ENCODE peak calls at places on chromosomes 12 and 14, in six cellular contexts. G is CD8-positive, alpha-beta memory T cell; T is mucosa of descending colon; W is tibial artery; B is choroid plexus epithelial cell; H is WERI-Rb-1. R is an unnamed sample.

GRCh38 chr12:92062539-92063493 is 82.8 kb downstream of the BTG1 start:
- DNase-seq in G (no peak), T (no peak), W (no peak), B (no peak), H (no peak), R (no peak)

GRCh38 chr12:11961686-11962085 is 109.1 kb upstream of the BCL2L14 start:
- DNase-seq in G (no peak), T (no peak), W (no peak), B (no peak), H (no peak), R (no peak)

GRCh38 chr12:91811481-91812287 is 334.0 kb downstream of the BTG1 start:
- DNase-seq in G (peak), T (peak), W (peak), B (peak), H (peak), R (peak)

GRCh38 chr14:21025374-21026151 is 702 bp upstream of the NDRG2 start:
- DNase-seq in G (no peak), T (peak), W (peak), B (peak), H (no peak), R (no peak)

GRCh38 chr14:61472025-61472672 is 150.8 kb downstream of the PRKCH start:
- DNase-seq in G (peak), T (no peak), W (no peak), B (peak), H (no peak), R (no peak)

GRCh38 chr14:93638790-93639189 is 149.5 kb downstream of the PRIMA1 start:
- DNase-seq in G (no peak), T (no peak), W (no peak), B (no peak), H (no peak), R (no peak)

GRCh38 chr12:16939871-16940306 is 333.9 kb upstream of the LMO3 start:
- DNase-seq in G (no peak), T (peak), W (no peak), B (peak), H (peak), R (peak)

GRCh38 chr12:52992699-52993557 is 13.3 kb upstream of the EIF4B start:
- DNase-seq in G (no peak), T (no peak), W (no peak), B (peak), H (no peak), R (peak)

GRCh38 chr14:92684801-92685560 is 63.4 kb downstream of the LGMN start:
- DNase-seq in G (no peak), T (no peak), W (no peak), B (no peak), H (no peak), R (no peak)

GRCh38 chr12:10213168-10214130 is 772 bp downstream of the GABARAPL1 start:
- DNase-seq in G (peak), T (peak), W (peak), B (peak), H (peak), R (peak)

DNA sequence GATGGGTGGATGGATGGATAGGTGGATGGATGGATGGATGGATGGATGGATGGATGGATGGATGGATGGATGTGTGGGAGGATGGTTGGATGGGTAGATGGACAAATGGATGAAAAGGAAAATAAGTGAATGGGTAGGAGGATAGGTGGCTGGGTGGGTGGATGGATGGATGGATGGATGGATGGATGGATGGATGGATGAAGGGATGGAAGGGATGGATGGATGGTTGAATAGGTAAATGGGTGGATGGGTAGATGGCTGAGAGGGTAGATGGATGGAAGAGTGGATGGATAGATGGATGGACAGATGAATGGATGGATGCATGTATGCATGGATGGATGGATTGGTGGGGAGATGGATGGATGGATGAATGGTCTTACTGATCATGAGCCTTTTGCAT is 36.5 kb downstream of the MAP1LC3B2 start:
- DNase-seq in G (no peak), T (no peak), W (no peak), B (no peak), H (no peak), R (no peak)
- H3K4me3 ChIP-seq in G (no peak), T (no peak), W (no peak), B (no peak), H (no peak), R (no peak)

GRCh38 chr12:57896437-57897201 is 44.7 kb upstream of the ATP23 start:
- DNase-seq in G (no peak), T (peak), W (peak), B (peak), H (peak), R (peak)
- H3K4me3 ChIP-seq in G (peak), T (peak), W (peak), B (peak), H (peak), R (peak)

GRCh38 chr12:130965214-130965613 is 11.5 kb downstream of the ADGRD1 start:
- DNase-seq in G (no peak), T (no peak), W (no peak), B (no peak), H (no peak), R (no peak)
- H3K4me3 ChIP-seq in G (no peak), T (no peak), W (no peak), B (no peak), H (no peak), R (no peak)

DNA sequence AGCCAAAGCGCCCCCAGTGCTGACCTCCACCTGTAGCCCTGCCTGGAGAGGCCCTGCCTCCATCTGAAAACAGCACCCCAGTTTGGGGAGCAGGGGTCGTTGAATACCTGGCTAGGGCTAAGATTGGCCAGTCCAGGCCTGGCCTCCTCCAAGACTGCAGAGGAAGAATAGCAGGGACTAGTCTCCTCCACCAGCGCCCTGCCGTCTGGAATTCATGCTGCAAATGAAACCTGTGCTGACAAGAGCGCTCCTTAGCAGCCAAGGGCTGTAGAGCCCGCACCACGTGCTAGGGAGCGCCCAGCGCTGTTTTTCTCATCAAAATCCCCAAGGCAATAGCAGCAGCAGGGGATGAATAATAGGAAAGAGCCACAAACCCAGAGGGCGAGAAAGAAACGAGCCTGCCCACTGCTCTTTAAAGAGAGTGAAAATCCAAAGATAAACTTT is 3.4 kb downstream of the COL2A1 start:
- DNase-seq in G (no peak), T (no peak), W (peak), B (peak), H (no peak), R (peak)
- H3K4me3 ChIP-seq in G (no peak), T (no peak), W (peak), B (peak), H (peak), R (peak)

GRCh38 chr12:94689646-94690036 is 39.3 kb upstream of the TMCC3 start:
- DNase-seq in G (no peak), T (no peak), W (no peak), B (no peak), H (no peak), R (no peak)
- H3K4me3 ChIP-seq in G (no peak), T (no peak), W (peak), B (no peak), H (no peak), R (no peak)

GRCh38 chr12:126895946-126896520 is 1370.9 kb upstream of the TMEM132C start:
- DNase-seq in G (no peak), T (no peak), W (no peak), B (no peak), H (no peak), R (no peak)
- H3K4me3 ChIP-seq in G (no peak), T (no peak), W (no peak), B (no peak), H (no peak), R (no peak)

DNA sequence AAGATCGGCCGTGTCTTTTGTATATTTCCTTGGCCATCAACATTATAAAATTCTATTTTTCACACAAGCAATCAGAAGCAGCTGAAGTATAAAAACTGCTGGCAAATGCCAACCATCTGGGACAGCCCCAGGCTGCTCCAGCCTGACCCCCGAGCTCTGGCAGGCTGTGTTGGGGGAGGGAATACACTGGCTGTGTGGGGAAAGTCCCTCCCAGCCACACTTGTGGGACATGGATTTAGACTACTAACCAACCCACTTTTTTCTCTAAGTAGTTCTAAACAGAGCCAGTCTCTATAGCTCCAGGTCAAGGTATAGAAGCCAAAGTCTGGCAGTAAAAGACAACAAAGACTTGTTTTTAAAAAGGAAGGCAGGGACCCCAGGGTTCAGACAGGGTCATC is 13.6 kb downstream of the POMT2 start:
- DNase-seq in G (no peak), T (peak), W (no peak), B (peak), H (peak), R (peak)
- H3K4me3 ChIP-seq in G (no peak), T (no peak), W (no peak), B (no peak), H (no peak), R (no peak)

DNA sequence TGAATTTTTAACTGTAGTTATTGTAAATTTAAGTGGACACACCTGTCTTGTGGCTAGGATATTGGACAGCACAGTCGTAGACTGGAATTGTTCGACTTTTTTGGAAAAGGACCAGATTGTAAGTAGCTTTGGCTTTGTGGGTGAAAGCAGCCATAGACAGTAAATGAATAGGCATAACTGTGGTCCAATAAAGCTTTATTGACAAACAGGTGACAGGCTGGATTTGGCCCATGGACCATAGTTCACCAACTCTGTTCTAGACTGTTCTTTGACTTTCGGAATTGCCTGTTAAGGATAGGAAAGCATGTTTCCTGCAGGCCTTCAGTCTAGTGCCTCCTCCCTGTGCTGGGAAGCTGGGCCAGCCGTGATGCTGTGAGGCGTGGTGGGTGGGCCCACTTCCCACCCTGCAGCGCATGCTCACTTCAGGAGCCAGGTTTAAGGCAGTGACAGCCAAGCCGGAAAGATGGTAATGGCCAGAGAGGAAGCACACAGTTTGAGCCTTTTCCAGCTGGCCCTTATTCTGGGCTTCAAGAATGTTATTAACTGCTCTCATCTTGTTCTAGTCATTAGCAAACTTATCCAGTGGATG is 51.8 kb downstream of the PPP2R5C start:
- DNase-seq in G (no peak), T (peak), W (no peak), B (no peak), H (no peak), R (no peak)
- H3K4me3 ChIP-seq in G (peak), T (no peak), W (no peak), B (no peak), H (no peak), R (no peak)